ENCODE peak calls at places on chromosome 1, in seven cellular contexts. C is GM12878, Z is HCT116, T is K562, E is SK-N-SH, P is H1, D is HepG2. K is an unnamed sample.

GRCh38 chr1:1284370-1285101 is 4.3 kb downstream of the SCNN1D start:
- DNase-seq in C (no peak), Z (no peak), T (no peak), E (peak), P (no peak), D (no peak), K (no peak)

GRCh38 chr1:33455537-33456301 is 16.7 kb upstream of the ZSCAN20 start:
- DNase-seq in C (no peak), Z (peak), T (peak), E (peak), P (no peak), D (peak), K (peak)

GRCh38 chr1:147243228-147243685 is 773 bp downstream of the CHD1L start:
- DNase-seq in C (no peak), Z (no peak), T (peak), E (peak), P (no peak), D (peak), K (peak)

GRCh38 chr1:218374972-218375371 is 29.8 kb downstream of the TGFB2 start:
- DNase-seq in C (no peak), Z (no peak), T (no peak), E (no peak), P (no peak), D (no peak), K (no peak)

GRCh38 chr1:25468037-25468436 is 37.3 kb downstream of the MACO1 start:
- DNase-seq in C (no peak), Z (no peak), T (peak), E (no peak), P (no peak), D (no peak), K (no peak)

GRCh38 chr1:68165665-68166064 is 66.7 kb downstream of the WLS start:
- DNase-seq in C (no peak), Z (no peak), T (no peak), E (no peak), P (no peak), D (no peak), K (no peak)

GRCh38 chr1:240055978-240056772 is 35.5 kb upstream of the FMN2 start:
- DNase-seq in C (no peak), Z (no peak), T (no peak), E (no peak), P (no peak), D (no peak), K (no peak)

GRCh38 chr1:62784509-62785365 is 805 bp downstream of the ATG4C start:
- DNase-seq in C (no peak), Z (no peak), T (peak), E (peak), P (no peak), D (no peak), K (no peak)

GRCh38 chr1:204870165-204870912 is at the start of gene NFASC:
- DNase-seq in C (no peak), Z (no peak), T (no peak), E (no peak), P (no peak), D (no peak), K (no peak)

GRCh38 chr1:167617100-167617949 is 12.7 kb upstream of the RCSD1 start:
- DNase-seq in C (peak), Z (no peak), T (peak), E (no peak), P (no peak), D (no peak), K (no peak)

GRCh38 chr1:229843627-229844238 is 217.7 kb downstream of the URB2 start:
- DNase-seq in C (no peak), Z (peak), T (peak), E (no peak), P (no peak), D (peak), K (no peak)

GRCh38 chr1:212532469-212533235 is 75.9 kb upstream of the ATF3 start:
- DNase-seq in C (no peak), Z (no peak), T (no peak), E (no peak), P (no peak), D (no peak), K (no peak)

GRCh38 chr1:157239936-157240335 is 101.7 kb upstream of the ETV3 start:
- DNase-seq in C (no peak), Z (no peak), T (no peak), E (no peak), P (no peak), D (no peak), K (no peak)

GRCh38 chr1:229339520-229339919 is 3.3 kb downstream of the CCSAP start:
- DNase-seq in C (no peak), Z (no peak), T (no peak), E (no peak), P (no peak), D (no peak), K (no peak)

GRCh38 chr1:53521900-53522552 is 62.8 kb downstream of the DMRTB1 start:
- DNase-seq in C (no peak), Z (no peak), T (no peak), E (no peak), P (no peak), D (no peak), K (no peak)

GRCh38 chr1:214584805-214585766 is 17.9 kb upstream of the CENPF start:
- DNase-seq in C (no peak), Z (peak), T (no peak), E (no peak), P (no peak), D (peak), K (no peak)

GRCh38 chr1:14259191-14259757 is 339.2 kb upstream of the KAZN start:
- DNase-seq in C (no peak), Z (no peak), T (no peak), E (no peak), P (no peak), D (no peak), K (no peak)
- TF ChIP-seq YY1 in C (no peak), Z (no peak), T (no peak), E (no peak), P (no peak), D (no peak), K (no peak)

DNA sequence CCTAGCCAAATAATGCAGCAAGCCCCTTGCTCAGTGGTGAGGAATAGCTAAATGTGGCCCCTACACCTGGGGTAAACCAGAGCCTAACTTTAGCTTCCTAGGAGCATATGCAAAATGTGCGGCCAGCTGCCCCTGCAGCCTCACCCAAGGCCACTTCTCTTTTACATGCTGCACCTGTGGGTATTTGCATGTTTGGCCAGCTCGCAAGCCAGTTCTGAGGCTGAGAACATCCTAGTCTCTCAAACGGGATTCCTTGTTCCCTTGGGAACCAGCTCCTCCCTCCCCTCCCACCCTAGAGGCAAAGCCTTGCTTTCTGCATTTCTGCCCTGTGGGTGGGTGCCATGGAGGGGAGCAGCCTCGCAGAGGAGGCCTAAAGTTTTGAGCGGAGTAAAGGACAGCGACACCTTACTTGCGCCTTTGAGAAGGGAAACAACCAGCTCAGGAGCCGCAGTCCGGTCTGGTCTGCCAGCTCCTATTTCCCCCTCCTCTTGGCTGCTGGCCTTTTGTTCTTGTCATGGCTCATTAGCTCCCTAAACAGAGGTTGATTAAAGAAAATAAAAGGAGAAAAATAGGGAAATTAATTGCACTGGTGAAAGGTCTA is 68.5 kb downstream of the TEX35 start:
- DNase-seq in C (peak), Z (no peak), T (no peak), E (no peak), P (peak), D (no peak), K (peak)
- H3K9ac ChIP-seq in C (peak), Z (no peak), T (no peak), E (no peak), P (no peak), D (no peak), K (no peak)

GRCh38 chr1:19505694-19506457 is 20.5 kb upstream of the CAPZB start:
- DNase-seq in C (peak), Z (no peak), T (no peak), E (no peak), P (no peak), D (no peak), K (no peak)

GRCh38 chr1:19517017-19517416 is 31.7 kb upstream of the CAPZB start:
- DNase-seq in C (no peak), Z (no peak), T (no peak), E (no peak), P (no peak), D (no peak), K (no peak)

GRCh38 chr1:19512545-19512944 is 27.2 kb upstream of the CAPZB start:
- DNase-seq in C (no peak), Z (no peak), T (no peak), E (no peak), P (no peak), D (no peak), K (no peak)

GRCh38 chr1:19514391-19514831 is 29.1 kb upstream of the CAPZB start:
- DNase-seq in C (no peak), Z (no peak), T (no peak), E (no peak), P (no peak), D (no peak), K (no peak)

GRCh38 chr1:19511117-19511516 is 25.8 kb upstream of the CAPZB start:
- DNase-seq in C (no peak), Z (no peak), T (no peak), E (no peak), P (no peak), D (no peak), K (no peak)
- TF ChIP-seq YY1 in C (no peak), Z (no peak), T (no peak), E (no peak), P (no peak), D (no peak), K (no peak)

GRCh38 chr1:226366290-226366689 is 41.6 kb downstream of the PARP1 start:
- DNase-seq in C (no peak), Z (no peak), T (no peak), E (peak), P (no peak), D (no peak), K (no peak)

GRCh38 chr1:226364129-226364899 is 43.6 kb downstream of the PARP1 start:
- DNase-seq in C (no peak), Z (no peak), T (peak), E (peak), P (no peak), D (no peak), K (no peak)

GRCh38 chr1:226362891-226363447 is 44.9 kb downstream of the PARP1 start:
- DNase-seq in C (no peak), Z (no peak), T (no peak), E (no peak), P (no peak), D (no peak), K (no peak)

GRCh38 chr1:226365831-226366231 is 42.1 kb downstream of the PARP1 start:
- DNase-seq in C (no peak), Z (no peak), T (no peak), E (no peak), P (no peak), D (no peak), K (no peak)

GRCh38 chr1:226365166-226365565 is 42.7 kb downstream of the PARP1 start:
- DNase-seq in C (no peak), Z (no peak), T (no peak), E (peak), P (no peak), D (no peak), K (no peak)
- H3K9ac ChIP-seq in C (no peak), Z (no peak), T (no peak), E (no peak), P (no peak), D (no peak), K (no peak)

DNA sequence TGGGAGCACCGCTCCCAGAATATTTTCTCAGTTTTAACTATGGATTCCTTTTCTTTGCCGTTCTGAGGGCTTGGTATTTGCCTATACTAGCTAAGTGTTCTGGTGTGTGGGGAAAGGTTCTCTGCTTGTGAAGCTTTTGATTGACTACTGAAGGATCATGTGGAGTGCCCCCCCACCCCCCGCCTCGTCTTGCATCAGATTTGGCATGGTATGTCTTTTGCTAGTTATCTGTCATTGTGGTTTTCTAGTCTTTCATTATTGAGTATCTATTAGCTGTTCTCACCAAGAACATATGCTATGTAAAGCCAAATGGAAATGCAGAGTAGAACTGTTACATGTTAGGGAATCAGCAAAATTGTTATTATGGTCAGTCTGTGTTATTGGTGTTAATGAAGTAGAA is 58.3 kb downstream of the MACF1 start:
- DNase-seq in C (no peak), Z (no peak), T (no peak), E (no peak), P (no peak), D (no peak), K (no peak)
- TF ChIP-seq YY1 in C (no peak), Z (no peak), T (no peak), E (no peak), P (no peak), D (no peak), K (no peak)